ENCODE peak calls at places on chromosomes 13 and 19, in four cellular contexts. C, M, D and N are unnamed samples.

GRCh38 chr13:24005711-24006281 is 108.5 kb upstream of the C1QTNF9B start:
- DNase-seq in C (no peak), M (no peak), D (no peak), N (no peak)

GRCh38 chr19:8489591-8490394 is 12.6 kb downstream of the PRAM1 start:
- DNase-seq in C (no peak), M (no peak), D (no peak), N (no peak)

GRCh38 chr19:6828306-6828697 is 55.8 kb downstream of the VAV1 start:
- DNase-seq in C (no peak), M (no peak), D (no peak), N (peak; percentile 83)

GRCh38 chr19:48813123-48813911 is 2.5 kb upstream of the BCAT2 start:
- DNase-seq in C (no peak), M (no peak), D (no peak), N (no peak)

GRCh38 chr13:85503797-85504196 is 295.4 kb downstream of the SLITRK6 start:
- DNase-seq in C (no peak), M (no peak), D (no peak), N (no peak)

GRCh38 chr13:80814541-80814940 is 473.6 kb upstream of the SPRY2 start:
- DNase-seq in C (no peak), M (no peak), D (no peak), N (no peak)

GRCh38 chr13:87368639-87369038 is 302.5 kb upstream of the SLITRK5 start:
- DNase-seq in C (no peak), M (no peak), D (no peak), N (no peak)

GRCh38 chr19:15014579-15014978 is 34.7 kb upstream of the CASP14 start:
- DNase-seq in C (no peak), M (no peak), D (no peak), N (no peak)

GRCh38 chr13:49858183-49858856 is 65.8 kb upstream of the KPNA3 start:
- DNase-seq in C (no peak), M (no peak), D (no peak), N (no peak)